ENCODE peak calls at places on chromosomes 1 and 21, in seven cellular contexts. V, U, Z, E, D, Q and T are unnamed samples.

GRCh38 chr1:11654571-11655262 is at the start of gene FBXO44:
- DNase-seq in V (peak), U (no peak), Z (no peak), E (peak), D (peak), Q (no peak), T (peak)

GRCh38 chr21:39125752-39126485 is 57.3 kb downstream of the PSMG1 start:
- DNase-seq in V (no peak), U (peak), Z (peak), E (no peak), D (no peak), Q (no peak), T (peak)

GRCh38 chr1:230167419-230167852 is 100.4 kb downstream of the GALNT2 start:
- DNase-seq in V (no peak), U (peak), Z (peak), E (no peak), D (no peak), Q (no peak), T (peak)

GRCh38 chr1:174954686-174955669 is 44.8 kb upstream of the CACYBP start:
- DNase-seq in V (no peak), U (peak), Z (no peak), E (no peak), D (no peak), Q (no peak), T (no peak)

GRCh38 chr1:226814751-226815496 is 55.5 kb upstream of the PSEN2 start:
- DNase-seq in V (peak), U (no peak), Z (peak), E (peak), D (peak), Q (peak), T (no peak)

GRCh38 chr1:92168657-92169056 is 49.1 kb upstream of the C1orf146 start:
- DNase-seq in V (no peak), U (no peak), Z (no peak), E (no peak), D (no peak), Q (no peak), T (no peak)

GRCh38 chr1:24195874-24196273 is 8.8 kb upstream of the IFNLR1 start:
- DNase-seq in V (no peak), U (no peak), Z (no peak), E (no peak), D (no peak), Q (no peak), T (no peak)

GRCh38 chr21:33023574-33024277 is 2.0 kb upstream of the OLIG2 start:
- DNase-seq in V (no peak), U (no peak), Z (no peak), E (no peak), D (no peak), Q (no peak), T (peak)

DNA sequence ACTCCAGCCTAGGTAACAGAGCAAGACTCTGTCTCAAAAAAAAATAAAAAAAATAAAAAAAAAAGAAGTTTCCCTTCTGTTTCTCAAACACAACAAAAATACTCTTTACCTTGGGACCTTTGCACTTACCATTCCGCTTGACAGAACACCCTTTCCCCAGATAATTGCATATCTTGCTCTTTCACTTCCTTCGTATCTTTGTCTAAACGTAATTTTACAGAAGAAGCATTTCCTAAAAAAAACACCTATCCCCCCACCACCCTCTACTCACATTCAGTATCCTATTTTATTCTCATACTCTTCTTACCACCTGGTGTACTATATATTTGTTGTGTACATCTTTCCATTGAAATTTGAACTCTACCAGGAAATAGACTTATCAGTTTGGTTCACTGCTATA is 32.7 kb downstream of the ASH1L start:
- DNase-seq in V (no peak), U (no peak), Z (no peak), E (no peak), D (no peak), Q (no peak), T (no peak)
- H3K4me3 ChIP-seq in V (no peak), U (no peak), Z (no peak), E (no peak), D (no peak), Q (no peak), T (no peak)

GRCh38 chr1:25487628-25488027 is 55.8 kb upstream of the LDLRAP1 start:
- DNase-seq in V (no peak), U (peak), Z (no peak), E (no peak), D (no peak), Q (no peak), T (no peak)

GRCh38 chr1:25485536-25486235 is 55.0 kb downstream of the MACO1 start:
- DNase-seq in V (no peak), U (peak), Z (no peak), E (no peak), D (no peak), Q (no peak), T (no peak)

GRCh38 chr1:25484533-25484932 is 53.8 kb downstream of the MACO1 start:
- DNase-seq in V (no peak), U (no peak), Z (no peak), E (no peak), D (no peak), Q (no peak), T (no peak)

GRCh38 chr1:25484096-25484495 is 53.4 kb downstream of the MACO1 start:
- DNase-seq in V (peak), U (no peak), Z (no peak), E (no peak), D (peak), Q (no peak), T (no peak)

DNA sequence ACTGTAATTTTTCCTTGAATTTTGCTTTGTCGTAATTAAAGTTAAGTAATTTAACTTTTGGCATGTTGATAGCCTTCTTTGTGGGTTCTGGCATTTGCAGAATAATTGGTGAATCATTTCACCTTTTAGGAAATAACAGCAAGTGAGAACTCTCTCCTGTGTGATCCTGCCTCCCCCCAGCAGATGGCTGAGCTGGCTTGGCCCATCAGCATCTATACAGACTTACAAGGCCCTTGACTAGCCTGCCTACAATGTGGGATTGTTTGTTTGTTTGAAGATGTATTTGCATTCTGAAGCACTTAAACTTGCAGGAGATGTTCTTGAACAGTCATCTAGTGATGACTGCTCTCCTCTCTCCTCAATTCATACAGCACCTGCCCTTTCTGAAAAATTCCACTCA is 55.9 kb downstream of the MACO1 start:
- DNase-seq in V (no peak), U (peak), Z (peak), E (no peak), D (no peak), Q (no peak), T (peak)
- TF ChIP-seq CTCF in V (no peak), U (no peak), Z (no peak), E (no peak), D (no peak), Q (peak), T (peak)

DNA sequence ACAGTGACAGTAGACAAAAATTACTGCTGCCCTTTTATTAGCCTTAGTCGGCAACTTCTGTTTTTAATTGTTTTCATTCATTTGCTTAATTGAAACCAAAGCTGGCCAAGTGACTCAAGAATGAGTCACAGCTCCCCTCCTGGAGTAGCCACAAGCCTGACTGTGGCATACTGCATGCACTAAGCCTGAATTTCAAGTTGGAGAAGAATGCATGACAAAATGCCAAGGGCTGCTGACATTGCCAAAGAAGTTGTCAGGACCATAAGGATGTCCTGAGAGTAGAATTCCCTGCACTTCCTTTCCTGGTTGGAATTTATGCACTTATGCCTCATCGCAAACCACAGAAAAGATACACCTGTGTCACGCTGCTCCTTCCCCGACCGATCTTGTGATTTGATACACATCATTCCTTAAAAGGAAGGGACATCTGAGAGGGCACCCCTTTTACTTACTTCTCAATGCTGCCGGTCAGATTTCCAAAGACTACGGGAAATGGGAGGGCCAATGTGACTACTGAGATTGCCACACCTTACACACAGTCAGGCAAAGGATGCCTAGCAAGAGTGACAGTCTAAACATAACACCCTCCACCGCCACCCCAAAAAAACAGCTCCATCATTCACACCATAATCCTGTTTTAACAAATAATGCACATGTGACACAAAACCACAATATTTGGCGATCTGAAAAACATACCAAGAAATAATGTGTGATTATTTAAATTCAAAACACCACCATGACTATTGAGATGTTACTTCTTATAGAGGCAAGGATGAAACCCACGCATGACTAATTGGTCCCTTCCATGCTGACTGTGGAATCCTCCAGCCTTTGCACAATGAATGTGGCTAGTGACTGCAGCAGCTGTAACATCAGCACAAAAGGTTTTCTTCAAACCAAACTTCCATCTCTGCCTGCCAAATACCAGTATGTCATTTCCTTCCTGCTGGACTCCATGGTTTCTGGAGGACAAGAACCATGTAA is 28.2 kb downstream of the VAV3 start:
- DNase-seq in V (peak), U (peak), Z (no peak), E (peak), D (no peak), Q (peak), T (peak)
- H3K4me3 ChIP-seq in V (no peak), U (peak), Z (no peak), E (peak), D (peak), Q (no peak), T (no peak)

DNA sequence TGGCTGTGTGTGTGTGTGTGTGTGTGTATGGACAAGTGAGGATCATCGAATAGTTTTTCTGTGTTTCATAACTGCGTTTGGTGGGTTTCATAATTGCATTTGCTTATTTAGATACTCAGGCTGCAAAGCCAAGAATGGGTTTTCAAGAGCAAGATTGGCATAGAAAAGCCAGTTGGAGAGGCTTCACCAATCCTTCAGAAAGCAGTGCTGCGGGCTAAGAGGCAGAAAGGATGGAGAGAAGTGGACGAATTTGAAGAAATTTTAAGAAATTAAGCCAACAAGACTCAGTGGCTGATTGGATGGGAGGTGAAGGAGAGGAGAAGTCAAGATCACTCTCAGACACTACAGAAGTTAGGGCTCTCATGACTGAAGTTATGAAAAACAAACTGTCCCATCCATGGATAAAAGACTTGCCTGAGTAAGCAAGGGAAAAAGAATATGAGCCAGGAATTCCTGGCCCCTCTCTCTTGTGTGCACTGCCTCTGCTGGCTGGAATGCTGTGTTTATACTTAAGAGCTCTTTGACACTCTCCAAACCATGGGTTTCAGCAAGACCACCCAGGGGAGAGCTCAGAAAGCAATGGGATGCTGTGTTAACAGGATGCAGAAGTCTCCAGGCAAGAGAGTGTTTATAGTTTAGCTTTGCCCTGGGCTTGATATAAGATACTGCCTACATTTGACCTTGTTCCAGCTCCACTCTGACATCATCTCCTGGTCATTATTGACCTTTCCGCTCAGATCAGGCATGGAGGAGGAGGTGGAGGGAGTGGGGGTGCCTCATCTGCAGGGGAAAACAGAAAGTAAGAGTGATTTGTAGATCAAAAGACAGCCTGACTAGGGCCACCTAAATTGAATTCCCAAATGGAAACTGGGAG is 232.0 kb upstream of the PLXNA2 start:
- DNase-seq in V (no peak), U (no peak), Z (peak), E (no peak), D (no peak), Q (no peak), T (peak)
- TF ChIP-seq CTCF in V (no peak), U (no peak), Z (no peak), E (no peak), D (peak), Q (peak), T (peak)

GRCh38 chr1:234498448-234499118 is 19.6 kb upstream of the TARBP1 start:
- DNase-seq in V (no peak), U (no peak), Z (no peak), E (no peak), D (no peak), Q (no peak), T (no peak)

GRCh38 chr1:234500269-234500668 is 21.3 kb upstream of the TARBP1 start:
- DNase-seq in V (no peak), U (no peak), Z (no peak), E (no peak), D (no peak), Q (no peak), T (no peak)

GRCh38 chr1:234497589-234497988 is 18.6 kb upstream of the TARBP1 start:
- DNase-seq in V (no peak), U (no peak), Z (no peak), E (no peak), D (no peak), Q (no peak), T (no peak)

GRCh38 chr1:234502785-234503184 is 23.8 kb upstream of the TARBP1 start:
- DNase-seq in V (no peak), U (no peak), Z (no peak), E (no peak), D (no peak), Q (no peak), T (no peak)

DNA sequence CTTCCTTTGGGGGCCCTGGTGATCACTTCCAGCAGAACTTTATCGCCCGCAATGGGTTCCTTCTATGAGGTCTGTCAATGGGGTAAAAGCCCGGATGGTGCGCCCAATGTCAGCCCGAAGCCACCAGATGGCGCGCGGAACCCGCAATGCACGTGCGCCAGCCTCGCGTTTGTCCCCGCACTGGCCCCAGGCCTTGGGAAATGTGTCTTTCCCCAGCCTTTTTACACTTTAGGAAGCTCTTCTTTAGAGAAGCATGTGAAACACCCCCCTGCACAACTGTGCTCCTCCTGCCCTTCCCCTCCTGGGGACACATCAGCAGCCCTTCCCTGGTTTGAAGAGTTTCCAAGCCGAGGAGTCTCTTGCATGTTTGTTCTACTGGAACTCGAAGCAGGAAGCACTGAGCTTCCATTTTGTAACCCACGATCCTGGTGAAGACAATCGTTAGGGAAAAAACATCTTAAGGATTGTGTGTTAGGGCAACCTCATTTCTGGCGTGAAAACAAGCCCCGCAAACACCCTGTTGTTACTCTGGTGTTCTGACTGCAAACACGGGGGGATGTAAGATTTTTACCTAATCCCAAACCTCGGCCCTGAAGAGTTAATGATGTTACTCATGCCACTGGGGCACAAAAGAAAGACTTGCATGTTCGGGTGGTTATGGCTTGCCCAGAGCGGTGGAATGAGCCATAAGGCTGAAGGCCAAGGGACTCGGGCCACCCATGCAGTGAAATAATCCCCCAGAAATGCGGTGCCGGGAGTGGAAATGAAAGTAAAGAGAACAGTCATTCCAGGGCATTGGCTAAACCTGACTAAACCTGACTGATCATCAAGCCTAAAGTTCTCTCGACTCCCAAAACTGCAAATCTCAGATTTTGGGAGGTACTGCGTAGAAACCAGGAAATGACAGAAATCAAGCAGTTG is 20.4 kb upstream of the TARBP1 start:
- DNase-seq in V (peak), U (peak), Z (peak), E (peak), D (peak), Q (peak), T (peak)
- H3K4me3 ChIP-seq in V (peak), U (no peak), Z (no peak), E (peak), D (peak), Q (peak), T (no peak)

GRCh38 chr1:27961646-27962221 is 2.0 kb downstream of the XKR8 start:
- DNase-seq in V (no peak), U (no peak), Z (no peak), E (no peak), D (no peak), Q (no peak), T (peak)

GRCh38 chr1:27960762-27961645 is 1.2 kb downstream of the XKR8 start:
- DNase-seq in V (no peak), U (no peak), Z (no peak), E (no peak), D (no peak), Q (no peak), T (peak)

GRCh38 chr1:27957655-27958054 is 2.1 kb upstream of the XKR8 start:
- DNase-seq in V (no peak), U (no peak), Z (no peak), E (no peak), D (no peak), Q (no peak), T (no peak)

GRCh38 chr1:27958513-27958912 is 1.3 kb upstream of the XKR8 start:
- DNase-seq in V (no peak), U (no peak), Z (no peak), E (no peak), D (no peak), Q (no peak), T (peak)

GRCh38 chr1:27959792-27960603 is at the start of gene XKR8:
- DNase-seq in V (peak), U (peak), Z (peak), E (peak), D (peak), Q (no peak), T (peak)
- TF ChIP-seq CTCF in V (peak), U (peak), Z (peak), E (peak), D (peak), Q (peak), T (peak)

GRCh38 chr1:113881661-113882060 is 5.7 kb downstream of the BCL2L15 start:
- DNase-seq in V (no peak), U (no peak), Z (no peak), E (no peak), D (no peak), Q (no peak), T (no peak)
- H3K4me3 ChIP-seq in V (no peak), U (no peak), Z (no peak), E (no peak), D (no peak), Q (no peak), T (no peak)

GRCh38 chr1:224456637-224456953 is 22.0 kb upstream of the WDR26 start:
- DNase-seq in V (no peak), U (no peak), Z (no peak), E (no peak), D (no peak), Q (no peak), T (no peak)
- TF ChIP-seq CTCF in V (no peak), U (no peak), Z (no peak), E (no peak), D (no peak), Q (no peak), T (no peak)